ENCODE peak calls at places on chromosomes 7 and 10, in seven cellular contexts. L is GM23248, I is HCT116, P is DND-41, Z is fibroblast of lung, W is PC-9, S is K562. V is an unnamed sample. For H3K79me2 and H3K36me3, the result is how much of the 10 kb centered on the place peaks cover.

GRCh38 chr7:11298220-11298619 is 324.5 kb downstream of the PHF14 start:
- DNase-seq in P (no peak), S (no peak), L (no peak), W (no peak), I (no peak), Z (no peak), V (no peak)

GRCh38 chr10:11149499-11149898 is 131.8 kb downstream of the CELF2 start:
- DNase-seq in W (no peak), Z (no peak), P (no peak), S (no peak), L (no peak), I (no peak), V (no peak)

GRCh38 chr10:127298396-127298795 is 102.0 kb upstream of the INSYN2A start:
- DNase-seq in W (no peak), I (no peak), S (no peak), P (no peak), L (peak), Z (no peak), V (no peak)

GRCh38 chr10:70578371-70578947 is 24.1 kb downstream of the PRF1 start:
- DNase-seq in Z (peak), I (peak), W (peak), L (peak), P (peak), S (peak), V (peak)

GRCh38 chr7:29884399-29885272 is 78.3 kb downstream of the WIPF3 start:
- DNase-seq in I (no peak), W (no peak), S (no peak), L (no peak), P (no peak), Z (no peak), V (no peak)

GRCh38 chr10:113316506-113316905 is 236.3 kb upstream of the HABP2 start:
- DNase-seq in Z (no peak), W (no peak), P (no peak), I (no peak), S (no peak), L (no peak), V (no peak)

GRCh38 chr10:106971411-106971831 is 193.1 kb downstream of the SORCS1 start:
- DNase-seq in L (no peak), Z (no peak), S (no peak), I (no peak), W (no peak), P (no peak), V (no peak)

GRCh38 chr7:116511552-116512523 is 12.3 kb downstream of the CAV2 start:
- DNase-seq in Z (peak), I (peak), W (peak), S (peak), P (peak), L (peak), V (no peak)

GRCh38 chr10:44016589-44017482 is 368.1 kb downstream of the CXCL12 start:
- DNase-seq in I (no peak), W (no peak), L (peak), P (no peak), S (no peak), Z (no peak), V (no peak)

DNA sequence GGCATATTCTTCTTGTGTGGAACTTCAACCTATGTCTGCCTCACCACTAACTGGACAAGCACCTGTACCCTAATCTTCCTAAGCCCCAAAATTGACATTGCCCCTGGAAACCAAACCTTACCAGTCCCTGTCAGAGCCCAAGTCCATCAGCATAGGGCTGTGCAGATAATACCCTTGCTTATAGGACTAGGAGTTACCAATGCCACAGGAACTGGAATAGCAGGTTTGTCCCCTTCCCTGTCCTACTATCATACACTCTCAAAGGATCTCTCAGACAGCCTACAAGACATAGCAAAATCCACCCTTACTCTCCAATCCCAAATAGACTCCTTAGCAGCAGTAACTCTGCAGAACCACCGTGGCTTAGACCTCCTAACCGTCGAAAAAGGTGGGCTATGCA is 19.8 kb downstream of the ZNF107 start:
- DNase-seq in P (no peak), Z (no peak), W (peak), L (no peak), I (no peak), S (no peak), V (no peak)
- H3K79me2 ChIP-seq in P (half or more), Z (under half), W (under half), L (under half), I (under half), S (under half), V (under half)

GRCh38 chr10:24536653-24537052 is 187.0 kb downstream of the ARHGAP21 start:
- DNase-seq in S (no peak), I (no peak), Z (no peak), P (no peak), L (no peak), W (no peak), V (no peak)

GRCh38 chr10:24545585-24545984 is 178.1 kb downstream of the ARHGAP21 start:
- DNase-seq in L (no peak), P (no peak), W (no peak), S (no peak), I (no peak), Z (no peak), V (no peak)

GRCh38 chr10:24542314-24543270 is 181.1 kb downstream of the ARHGAP21 start:
- DNase-seq in I (no peak), L (no peak), W (no peak), S (no peak), Z (no peak), P (no peak), V (no peak)

GRCh38 chr10:24544776-24545175 is 178.9 kb downstream of the ARHGAP21 start:
- DNase-seq in W (no peak), I (no peak), S (no peak), Z (no peak), L (no peak), P (no peak), V (no peak)

GRCh38 chr10:24541239-24541753 is 182.4 kb downstream of the ARHGAP21 start:
- DNase-seq in Z (no peak), L (no peak), P (no peak), I (no peak), W (no peak), S (no peak), V (no peak)
- H3K36me3 ChIP-seq in Z (under half), L (under half), P (under half), I (under half), W (under half), S (under half), V (under half)

GRCh38 chr10:118568327-118568848 is 27.1 kb downstream of the PRLHR start:
- DNase-seq in L (peak), P (peak), S (peak), Z (peak), W (peak), I (peak), V (no peak)
- H3K4me2 ChIP-seq in L (peak), P (peak), S (no peak), Z (peak), W (peak), I (peak), V (peak)

GRCh38 chr10:672992-673391 is 16.5 kb downstream of the DIP2C start:
- DNase-seq in P (no peak), S (no peak), Z (no peak), W (no peak), L (no peak), I (no peak), V (no peak)
- H3K79me2 ChIP-seq in P (under half), S (under half), Z (half or more), W (under half), L (half or more), I (under half), V (half or more)

GRCh38 chr10:79128241-79128922 is 59.6 kb downstream of the ZMIZ1 start:
- DNase-seq in S (no peak), W (no peak), L (no peak), I (no peak), P (no peak), Z (no peak), V (no peak)

GRCh38 chr10:79124066-79124465 is 55.3 kb downstream of the ZMIZ1 start:
- DNase-seq in S (no peak), L (no peak), Z (no peak), I (no peak), W (no peak), P (no peak), V (no peak)

GRCh38 chr10:79125092-79125491 is 56.3 kb downstream of the ZMIZ1 start:
- DNase-seq in P (no peak), I (no peak), S (no peak), Z (no peak), W (no peak), L (no peak), V (no peak)

GRCh38 chr10:79127151-79127961 is 58.6 kb downstream of the ZMIZ1 start:
- DNase-seq in L (peak), P (no peak), Z (peak), W (peak), I (peak), S (peak), V (peak)

DNA sequence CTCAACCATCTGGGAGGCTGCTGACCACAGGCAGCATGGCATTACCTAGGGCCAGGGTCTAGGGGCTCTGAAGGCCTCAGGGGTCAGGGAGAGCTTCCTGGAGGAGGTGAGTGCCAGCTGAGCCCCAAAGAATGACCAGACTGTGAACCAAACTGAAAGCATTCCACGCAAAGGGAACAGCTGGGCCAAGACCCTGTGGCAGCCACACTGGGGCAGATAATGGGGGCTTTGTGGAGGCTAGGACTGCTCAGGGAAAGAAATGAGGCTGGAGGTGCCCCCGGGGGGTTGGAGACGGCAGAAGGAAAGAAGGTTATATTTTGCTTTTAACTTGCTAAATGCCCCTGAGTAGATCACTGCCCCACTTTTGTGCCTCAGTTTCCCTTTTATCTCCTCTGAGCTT is 57.6 kb downstream of the ZMIZ1 start:
- DNase-seq in L (no peak), I (no peak), P (no peak), S (no peak), W (no peak), Z (no peak), V (no peak)
- H3K36me3 ChIP-seq in L (under half), I (under half), P (half or more), S (under half), W (under half), Z (under half), V (under half)

DNA sequence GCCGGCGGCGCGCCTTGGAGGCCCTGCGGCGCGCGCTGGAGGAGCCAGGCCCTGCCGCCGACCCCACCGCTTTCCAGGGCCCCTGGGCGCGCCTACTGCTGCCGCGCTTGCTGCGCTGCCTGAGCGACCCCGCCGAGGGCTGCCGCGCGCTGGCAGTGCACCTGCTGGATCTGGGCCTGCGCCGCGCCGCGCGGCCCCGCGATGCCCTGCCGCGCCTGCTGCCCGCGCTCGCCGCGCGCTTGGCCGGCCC is 280 bp downstream of the DNAAF5 start:
- DNase-seq in S (no peak), L (no peak), W (no peak), P (no peak), I (no peak), Z (no peak), V (no peak)
- H3K4me2 ChIP-seq in S (peak), L (peak), W (peak), P (peak), I (peak), Z (peak), V (peak)

DNA sequence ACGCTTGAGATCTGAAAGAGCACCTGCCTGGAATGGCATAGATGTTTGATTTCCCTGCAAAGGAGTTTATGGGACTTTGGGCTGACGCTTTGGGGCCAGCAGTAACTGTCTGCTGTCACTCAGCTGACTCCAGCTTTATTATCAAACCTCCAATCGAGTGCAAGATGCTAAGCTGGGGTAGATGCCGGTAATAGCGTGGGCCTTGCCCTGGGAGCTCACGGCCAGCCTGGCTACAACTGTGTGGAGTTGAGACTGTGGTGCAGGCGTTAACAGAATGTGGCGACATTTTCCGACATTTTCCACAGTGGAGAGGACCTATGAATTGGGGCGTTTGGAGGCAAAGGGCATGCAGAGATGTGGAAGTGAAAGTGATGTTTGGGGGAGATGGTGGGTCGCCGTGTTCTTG is 1.3 kb downstream of the CHST12 start:
- DNase-seq in Z (no peak), S (peak), I (no peak), P (no peak), L (no peak), W (no peak), V (peak)
- H3K79me2 ChIP-seq in Z (under half), S (under half), I (under half), P (under half), L (half or more), W (under half), V (under half)

V was measured in osteoblast.